ENCODE peak calls at places on chromosomes 3 and 15, in four cellular contexts. One of them, this sample, is unnamed.

GRCh38 chr15:77748078-77749064 is 115.7 kb upstream of the LINGO1 start:
- DNase-seq in mesothelial cell of epicardium: no peak
- DNase-seq in stimulated activated CD4-positive, alpha-beta T cell treated with anti-CD3 and anti-CD28 coated beads, Interleukin-1b, Interleukin-23, amount 100 ng/mL, for 24 hours: no peak
- DNase-seq in Peyer's patch: no peak
- DNase-seq in this sample: no peak

GRCh38 chr3:50550079-50550736 is 17.3 kb downstream of the C3orf18 start:
- DNase-seq in stimulated activated CD4-positive, alpha-beta T cell treated with anti-CD3 and anti-CD28 coated beads, Interleukin-1b, Interleukin-23, amount 100 ng/mL, for 24 hours: peak; percentile 51
- DNase-seq in mesothelial cell of epicardium: no peak
- DNase-seq in Peyer's patch: peak; percentile 75
- DNase-seq in this sample: peak; percentile 94

GRCh38 chr3:115885621-115886020 is 262.3 kb downstream of the GAP43 start:
- DNase-seq in stimulated activated CD4-positive, alpha-beta T cell treated with anti-CD3 and anti-CD28 coated beads, Interleukin-1b, Interleukin-23, amount 100 ng/mL, for 24 hours: no peak
- DNase-seq in mesothelial cell of epicardium: no peak
- DNase-seq in Peyer's patch: no peak
- DNase-seq in this sample: no peak

GRCh38 chr15:71125831-71126453 is 10.7 kb downstream of the THSD4 start:
- DNase-seq in stimulated activated CD4-positive, alpha-beta T cell treated with anti-CD3 and anti-CD28 coated beads, Interleukin-1b, Interleukin-23, amount 100 ng/mL, for 24 hours: no peak
- DNase-seq in Peyer's patch: no peak
- DNase-seq in mesothelial cell of epicardium: no peak
- DNase-seq in this sample: no peak

GRCh38 chr15:45669422-45669821 is 34.6 kb downstream of the SQOR start:
- DNase-seq in mesothelial cell of epicardium: no peak
- DNase-seq in stimulated activated CD4-positive, alpha-beta T cell treated with anti-CD3 and anti-CD28 coated beads, Interleukin-1b, Interleukin-23, amount 100 ng/mL, for 24 hours: no peak
- DNase-seq in Peyer's patch: no peak
- DNase-seq in this sample: no peak

GRCh38 chr15:66024998-66025397 is 155.7 kb downstream of the RAB11A start:
- DNase-seq in stimulated activated CD4-positive, alpha-beta T cell treated with anti-CD3 and anti-CD28 coated beads, Interleukin-1b, Interleukin-23, amount 100 ng/mL, for 24 hours: no peak
- DNase-seq in mesothelial cell of epicardium: peak; percentile 63
- DNase-seq in Peyer's patch: no peak
- DNase-seq in this sample: no peak

GRCh38 chr3:37907371-37907770 is 45.7 kb downstream of the CTDSPL start:
- DNase-seq in stimulated activated CD4-positive, alpha-beta T cell treated with anti-CD3 and anti-CD28 coated beads, Interleukin-1b, Interleukin-23, amount 100 ng/mL, for 24 hours: no peak
- DNase-seq in Peyer's patch: no peak
- DNase-seq in mesothelial cell of epicardium: no peak
- DNase-seq in this sample: no peak

GRCh38 chr3:160999268-160999667 is 105.9 kb downstream of the B3GALNT1 start:
- DNase-seq in Peyer's patch: no peak
- DNase-seq in stimulated activated CD4-positive, alpha-beta T cell treated with anti-CD3 and anti-CD28 coated beads, Interleukin-1b, Interleukin-23, amount 100 ng/mL, for 24 hours: no peak
- DNase-seq in mesothelial cell of epicardium: no peak
- DNase-seq in this sample: no peak

GRCh38 chr3:154844863-154845262 is 235.3 kb upstream of the MME start:
- DNase-seq in stimulated activated CD4-positive, alpha-beta T cell treated with anti-CD3 and anti-CD28 coated beads, Interleukin-1b, Interleukin-23, amount 100 ng/mL, for 24 hours: no peak
- DNase-seq in Peyer's patch: no peak
- DNase-seq in mesothelial cell of epicardium: no peak
- DNase-seq in this sample: no peak

GRCh38 chr3:115986555-115987207 is 363.4 kb downstream of the GAP43 start:
- DNase-seq in stimulated activated CD4-positive, alpha-beta T cell treated with anti-CD3 and anti-CD28 coated beads, Interleukin-1b, Interleukin-23, amount 100 ng/mL, for 24 hours: no peak
- DNase-seq in mesothelial cell of epicardium: no peak
- DNase-seq in Peyer's patch: no peak
- DNase-seq in this sample: no peak

GRCh38 chr3:171116365-171116764 is 89.8 kb upstream of the SLC2A2 start:
- DNase-seq in stimulated activated CD4-positive, alpha-beta T cell treated with anti-CD3 and anti-CD28 coated beads, Interleukin-1b, Interleukin-23, amount 100 ng/mL, for 24 hours: no peak
- DNase-seq in Peyer's patch: no peak
- DNase-seq in mesothelial cell of epicardium: no peak
- DNase-seq in this sample: no peak

GRCh38 chr15:37260255-37260654 is 159.9 kb upstream of the MEIS2 start:
- DNase-seq in stimulated activated CD4-positive, alpha-beta T cell treated with anti-CD3 and anti-CD28 coated beads, Interleukin-1b, Interleukin-23, amount 100 ng/mL, for 24 hours: no peak
- DNase-seq in mesothelial cell of epicardium: no peak
- DNase-seq in Peyer's patch: no peak
- DNase-seq in this sample: no peak

GRCh38 chr3:7672124-7672523 is 811.2 kb downstream of the GRM7 start:
- DNase-seq in mesothelial cell of epicardium: no peak
- DNase-seq in stimulated activated CD4-positive, alpha-beta T cell treated with anti-CD3 and anti-CD28 coated beads, Interleukin-1b, Interleukin-23, amount 100 ng/mL, for 24 hours: no peak
- DNase-seq in Peyer's patch: no peak
- DNase-seq in this sample: no peak

GRCh38 chr3:73404450-73404849 is 220.3 kb downstream of the PDZRN3 start:
- DNase-seq in Peyer's patch: no peak
- DNase-seq in mesothelial cell of epicardium: no peak
- DNase-seq in stimulated activated CD4-positive, alpha-beta T cell treated with anti-CD3 and anti-CD28 coated beads, Interleukin-1b, Interleukin-23, amount 100 ng/mL, for 24 hours: no peak
- DNase-seq in this sample: no peak

GRCh38 chr15:49464513-49464912 is 41.5 kb downstream of the FGF7 start:
- DNase-seq in mesothelial cell of epicardium: no peak
- DNase-seq in stimulated activated CD4-positive, alpha-beta T cell treated with anti-CD3 and anti-CD28 coated beads, Interleukin-1b, Interleukin-23, amount 100 ng/mL, for 24 hours: no peak
- DNase-seq in Peyer's patch: no peak
- DNase-seq in this sample: no peak

GRCh38 chr15:99925661-99926461 is 192.6 kb upstream of the LYSMD4 start:
- DNase-seq in mesothelial cell of epicardium: no peak
- DNase-seq in Peyer's patch: peak; percentile 90
- DNase-seq in stimulated activated CD4-positive, alpha-beta T cell treated with anti-CD3 and anti-CD28 coated beads, Interleukin-1b, Interleukin-23, amount 100 ng/mL, for 24 hours: peak; percentile 41
- DNase-seq in this sample: peak; percentile 62

GRCh38 chr3:167863811-167864558 is 128.5 kb downstream of the SERPINI1 start:
- DNase-seq in Peyer's patch: no peak
- DNase-seq in mesothelial cell of epicardium: no peak
- DNase-seq in stimulated activated CD4-positive, alpha-beta T cell treated with anti-CD3 and anti-CD28 coated beads, Interleukin-1b, Interleukin-23, amount 100 ng/mL, for 24 hours: no peak
- DNase-seq in this sample: no peak

GRCh38 chr3:52606373-52607085 is 70.1 kb downstream of the UQCC5 start:
- DNase-seq in Peyer's patch: no peak
- DNase-seq in mesothelial cell of epicardium: no peak
- DNase-seq in stimulated activated CD4-positive, alpha-beta T cell treated with anti-CD3 and anti-CD28 coated beads, Interleukin-1b, Interleukin-23, amount 100 ng/mL, for 24 hours: no peak
- DNase-seq in this sample: no peak

GRCh38 chr3:70832035-70832795 is 519.8 kb upstream of the MDFIC2 start:
- DNase-seq in mesothelial cell of epicardium: no peak
- DNase-seq in Peyer's patch: no peak
- DNase-seq in stimulated activated CD4-positive, alpha-beta T cell treated with anti-CD3 and anti-CD28 coated beads, Interleukin-1b, Interleukin-23, amount 100 ng/mL, for 24 hours: no peak
- DNase-seq in this sample: no peak

GRCh38 chr3:137100326-137100725 is 142.5 kb downstream of the IL20RB start:
- DNase-seq in mesothelial cell of epicardium: no peak
- DNase-seq in Peyer's patch: no peak
- DNase-seq in stimulated activated CD4-positive, alpha-beta T cell treated with anti-CD3 and anti-CD28 coated beads, Interleukin-1b, Interleukin-23, amount 100 ng/mL, for 24 hours: no peak
- DNase-seq in this sample: no peak

GRCh38 chr15:99143655-99144610 is 39.1 kb downstream of the SYNM start:
- DNase-seq in mesothelial cell of epicardium: no peak
- DNase-seq in Peyer's patch: no peak
- DNase-seq in stimulated activated CD4-positive, alpha-beta T cell treated with anti-CD3 and anti-CD28 coated beads, Interleukin-1b, Interleukin-23, amount 100 ng/mL, for 24 hours: no peak
- DNase-seq in this sample: no peak

GRCh38 chr15:41115088-41115651 is 910 bp downstream of the INO80 start:
- DNase-seq in stimulated activated CD4-positive, alpha-beta T cell treated with anti-CD3 and anti-CD28 coated beads, Interleukin-1b, Interleukin-23, amount 100 ng/mL, for 24 hours: no peak
- DNase-seq in mesothelial cell of epicardium: no peak
- DNase-seq in Peyer's patch: no peak
- DNase-seq in this sample: no peak

GRCh38 chr3:187996609-187997008 is 157.3 kb upstream of the LPP start:
- DNase-seq in mesothelial cell of epicardium: no peak
- DNase-seq in stimulated activated CD4-positive, alpha-beta T cell treated with anti-CD3 and anti-CD28 coated beads, Interleukin-1b, Interleukin-23, amount 100 ng/mL, for 24 hours: no peak
- DNase-seq in Peyer's patch: no peak
- DNase-seq in this sample: no peak

GRCh38 chr3:46095307-46095706 is 68.0 kb upstream of the XCR1 start:
- DNase-seq in stimulated activated CD4-positive, alpha-beta T cell treated with anti-CD3 and anti-CD28 coated beads, Interleukin-1b, Interleukin-23, amount 100 ng/mL, for 24 hours: no peak
- DNase-seq in Peyer's patch: no peak
- DNase-seq in mesothelial cell of epicardium: no peak
- DNase-seq in this sample: no peak

GRCh38 chr3:134659391-134660045 is 8.7 kb upstream of the KY start:
- DNase-seq in mesothelial cell of epicardium: no peak
- DNase-seq in stimulated activated CD4-positive, alpha-beta T cell treated with anti-CD3 and anti-CD28 coated beads, Interleukin-1b, Interleukin-23, amount 100 ng/mL, for 24 hours: no peak
- DNase-seq in Peyer's patch: no peak
- DNase-seq in this sample: no peak

GRCh38 chr3:12198301-12198700 is 39.6 kb upstream of the TIMP4 start:
- DNase-seq in Peyer's patch: no peak
- DNase-seq in stimulated activated CD4-positive, alpha-beta T cell treated with anti-CD3 and anti-CD28 coated beads, Interleukin-1b, Interleukin-23, amount 100 ng/mL, for 24 hours: no peak
- DNase-seq in mesothelial cell of epicardium: no peak
- DNase-seq in this sample: no peak

GRCh38 chr3:23752126-23752525 is 53.6 kb upstream of the UBE2E1 start:
- DNase-seq in mesothelial cell of epicardium: no peak
- DNase-seq in stimulated activated CD4-positive, alpha-beta T cell treated with anti-CD3 and anti-CD28 coated beads, Interleukin-1b, Interleukin-23, amount 100 ng/mL, for 24 hours: no peak
- DNase-seq in Peyer's patch: no peak
- DNase-seq in this sample: no peak

GRCh38 chr3:172241385-172241784 is 202.0 kb downstream of the FNDC3B start:
- DNase-seq in stimulated activated CD4-positive, alpha-beta T cell treated with anti-CD3 and anti-CD28 coated beads, Interleukin-1b, Interleukin-23, amount 100 ng/mL, for 24 hours: no peak
- DNase-seq in Peyer's patch: no peak
- DNase-seq in mesothelial cell of epicardium: no peak
- DNase-seq in this sample: no peak

This sample was measured in H1.